ENCODE peak calls at places on chromosomes 7 and 10, in nine cellular contexts. T, H, K, L, C, Z, I, U and P are unnamed samples.

GRCh38 chr7:140645166-140645565 is 4.6 kb upstream of the DENND2A start:
- DNase-seq in U (no peak), C (no peak), H (no peak), T (no peak), I (no peak), L (no peak), Z (peak; percentile 46), K (no peak), P (peak; percentile 43)

GRCh38 chr10:49579621-49580020 is 30.5 kb upstream of the SLC18A3 start:
- DNase-seq in I (no peak), H (no peak), T (no peak), C (no peak), L (no peak), U (no peak), K (no peak), Z (no peak), P (no peak)

GRCh38 chr7:101315336-101315735 is 6.3 kb downstream of the IFT22 start:
- DNase-seq in U (no peak), Z (no peak), H (peak; percentile 29), T (no peak), K (no peak), C (no peak), I (no peak), L (peak; percentile 33), P (no peak)

GRCh38 chr7:26417911-26418413 is 126.3 kb downstream of the SNX10 start:
- DNase-seq in Z (no peak), C (no peak), K (no peak), U (no peak), L (no peak), I (no peak), H (no peak), T (no peak), P (no peak)

GRCh38 chr10:121531076-121531829 is 67.0 kb downstream of the FGFR2 start:
- DNase-seq in K (no peak), Z (no peak), I (no peak), U (no peak), C (no peak), H (no peak), T (no peak), L (no peak), P (no peak)

GRCh38 chr10:88278912-88279311 is 304.2 kb downstream of the RNLS start:
- DNase-seq in H (peak; percentile 33), L (no peak), I (no peak), Z (no peak), T (no peak), K (no peak), U (no peak), C (no peak), P (no peak)

GRCh38 chr7:106217089-106217542 is 67.7 kb downstream of the NAMPT start:
- DNase-seq in T (peak; percentile 69), U (peak; percentile 58), H (peak; percentile 28), C (peak; percentile 73), K (peak; percentile 48), I (peak; percentile 71), Z (peak; percentile 82), L (peak; percentile 84), P (peak; percentile 90)

GRCh38 chr7:138878064-138878463 is 80.1 kb upstream of the ATP6V0A4 start:
- DNase-seq in K (no peak), I (no peak), C (no peak), L (no peak), U (no peak), T (no peak), H (no peak), Z (no peak), P (no peak)

GRCh38 chr10:1556496-1556895 is 180.8 kb downstream of the ADARB2 start:
- DNase-seq in C (no peak), K (no peak), L (no peak), Z (no peak), U (no peak), H (no peak), I (no peak), T (no peak), P (peak; percentile 31)

GRCh38 chr7:51458693-51459092 is 142.1 kb upstream of the COBL start:
- DNase-seq in I (no peak), L (no peak), K (no peak), Z (no peak), T (no peak), C (no peak), H (no peak), U (no peak), P (no peak)

GRCh38 chr7:70432567-70433001 is 699.4 kb upstream of the GALNT17 start:
- DNase-seq in U (no peak), H (no peak), Z (no peak), C (no peak), L (no peak), I (no peak), T (no peak), K (no peak), P (no peak)

GRCh38 chr7:79199266-79199665 is 254.2 kb downstream of the MAGI2 start:
- DNase-seq in H (no peak), L (no peak), Z (no peak), C (no peak), K (no peak), U (no peak), I (no peak), T (no peak), P (no peak)

GRCh38 chr10:103350522-103351260 is at the start of gene PCGF6:
- DNase-seq in C (peak; percentile 59), H (peak; percentile 62), L (peak; percentile 81), U (no peak), I (peak; percentile 85), K (peak; percentile 84), Z (peak; percentile 92), T (peak; percentile 86), P (peak; percentile 66)

DNA sequence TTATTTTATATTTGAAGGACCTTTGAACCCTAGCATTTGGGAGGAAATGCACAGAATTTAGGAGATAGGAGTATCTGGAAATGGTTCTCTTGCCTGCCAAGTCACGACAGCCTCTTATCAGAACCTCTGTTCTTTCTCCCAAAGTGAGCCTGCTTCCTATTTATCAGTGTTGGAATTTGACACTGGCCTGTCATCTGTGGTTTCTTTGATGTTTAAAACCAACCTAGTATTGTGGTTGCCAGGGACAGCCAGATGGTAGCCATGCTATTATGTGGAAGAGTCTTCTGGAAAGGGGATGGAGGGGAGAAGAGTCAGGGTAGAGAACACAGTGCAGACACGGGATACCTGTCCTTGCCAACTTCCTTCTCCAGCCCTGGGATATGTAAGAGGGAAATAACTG is 21.1 kb downstream of the ZNF282 start:
- DNase-seq in T (no peak), K (no peak), H (no peak), U (no peak), L (no peak), I (no peak), Z (no peak), C (no peak), P (no peak)
- H3K36me3 ChIP-seq in T (peaks cover 97% of the 10 kb centered on the region), K (peaks cover 31% of the 10 kb centered on the region), H (peaks cover 67% of the 10 kb centered on the region), U (peaks cover 43% of the 10 kb centered on the region), L (peaks cover 100% of the 10 kb centered on the region), I (peaks cover 96% of the 10 kb centered on the region), Z (peaks cover 94% of the 10 kb centered on the region), C (peaks cover 4% of the 10 kb centered on the region), P (peaks cover 100% of the 10 kb centered on the region)

DNA sequence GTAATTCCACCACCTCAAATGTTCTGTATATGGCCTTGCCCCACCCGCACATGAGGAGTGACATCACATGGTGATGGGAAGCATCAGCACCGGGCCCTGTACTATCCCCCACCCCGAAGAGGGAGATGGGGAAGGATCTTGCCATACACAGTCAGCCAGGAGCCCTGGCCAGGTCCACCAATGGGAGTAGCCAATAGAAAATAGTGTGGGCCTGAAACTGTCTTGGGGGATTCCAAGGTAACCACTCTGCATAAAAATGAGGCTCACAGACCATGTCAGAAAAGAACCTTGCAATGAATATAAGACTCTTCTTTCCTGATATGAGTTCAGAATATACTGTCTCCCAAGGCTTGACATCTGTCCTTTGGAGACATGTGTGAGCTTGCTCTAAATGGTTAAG is 51.1 kb downstream of the ADRB1 start:
- DNase-seq in L (no peak), T (no peak), Z (no peak), C (no peak), I (no peak), K (no peak), H (no peak), U (no peak), P (no peak)
- H3K27me3 ChIP-seq in L (no peaks in the 10 kb centered on the region), T (no peaks in the 10 kb centered on the region), Z (no peaks in the 10 kb centered on the region), C (no peaks in the 10 kb centered on the region), I (no peaks in the 10 kb centered on the region), K (no peaks in the 10 kb centered on the region), H (no peaks in the 10 kb centered on the region), U (no peaks in the 10 kb centered on the region), P (no peaks in the 10 kb centered on the region)

DNA sequence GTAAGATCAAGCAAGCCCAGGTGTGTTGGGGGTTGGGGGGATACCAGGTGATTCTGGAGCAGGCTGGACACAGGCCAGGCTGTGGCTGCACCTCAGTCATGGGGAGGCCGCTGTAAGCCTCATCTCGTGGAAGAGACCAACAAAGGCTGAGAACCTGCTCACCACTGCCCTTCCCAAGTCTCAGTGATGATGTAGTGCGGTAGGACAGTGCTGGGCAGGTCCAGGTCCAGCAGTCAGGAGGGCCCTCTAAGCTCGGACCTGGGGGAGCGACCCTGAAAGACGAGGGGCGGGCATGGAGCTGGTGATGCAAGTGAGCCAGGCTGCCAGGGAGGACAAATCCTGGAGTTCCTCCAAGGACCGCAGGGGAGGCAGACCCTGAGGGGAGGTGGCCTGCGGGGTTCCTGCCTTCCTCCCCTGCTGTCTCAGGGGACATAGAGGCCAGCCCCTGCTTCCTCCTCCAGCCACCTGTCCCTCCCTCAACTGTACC is 3.3 kb upstream of the PWWP2B start:
- DNase-seq in L (no peak), I (peak; percentile 14), H (no peak), K (peak; percentile 57), T (no peak), Z (peak; percentile 62), U (no peak), C (no peak), P (no peak)
- H3K4me3 ChIP-seq in L (no peak overlapping the region), I (no peak overlapping the region), H (no peak overlapping the region), K (no peak overlapping the region), T (no peak overlapping the region), Z (no peak overlapping the region), U (no peak overlapping the region), C (no peak overlapping the region), P (no peak overlapping the region)

GRCh38 chr10:62012318-62012717 is 110.8 kb downstream of the ARID5B start:
- DNase-seq in T (no peak), C (no peak), H (no peak), K (no peak), Z (no peak), I (no peak), U (no peak), L (no peak), P (no peak)

GRCh38 chr10:62016477-62017140 is 115.1 kb downstream of the ARID5B start:
- DNase-seq in L (no peak), H (no peak), U (no peak), T (no peak), K (no peak), I (no peak), C (no peak), Z (no peak), P (no peak)

GRCh38 chr10:62015994-62016393 is 114.5 kb downstream of the ARID5B start:
- DNase-seq in I (no peak), U (no peak), C (no peak), T (peak; percentile 26), H (peak; percentile 93), K (no peak), L (no peak), Z (no peak), P (no peak)

GRCh38 chr10:62017141-62017870 is 115.8 kb downstream of the ARID5B start:
- DNase-seq in H (no peak), Z (no peak), T (no peak), U (no peak), L (no peak), K (no peak), I (no peak), C (no peak), P (no peak)

DNA sequence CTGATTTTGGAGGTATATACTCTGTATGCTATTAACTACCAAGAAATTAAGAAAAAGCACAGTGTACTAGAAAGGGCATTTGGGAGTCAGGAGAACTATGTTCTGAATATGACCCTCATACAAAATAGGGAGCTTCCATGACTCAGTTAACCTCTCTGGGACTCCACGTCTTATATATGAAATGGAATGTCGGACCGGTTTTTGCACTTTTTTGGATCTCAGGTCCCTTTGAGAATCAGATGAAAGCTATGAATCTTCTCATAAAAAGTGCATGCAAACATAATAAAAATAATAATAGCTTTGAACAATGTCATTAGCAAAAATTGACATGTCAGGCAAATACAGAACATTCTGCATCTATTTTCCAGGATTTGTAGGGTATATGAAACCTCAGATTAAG is 113.0 kb downstream of the ARID5B start:
- DNase-seq in T (no peak), U (no peak), I (no peak), L (no peak), C (no peak), Z (no peak), H (no peak), K (no peak), P (no peak)
- H3K36me3 ChIP-seq in T (no peaks in the 10 kb centered on the region), U (no peaks in the 10 kb centered on the region), I (no peaks in the 10 kb centered on the region), L (peaks cover 3% of the 10 kb centered on the region), C (no peaks in the 10 kb centered on the region), Z (no peaks in the 10 kb centered on the region), H (no peaks in the 10 kb centered on the region), K (no peaks in the 10 kb centered on the region), P (no peaks in the 10 kb centered on the region)